ENCODE peak calls at places on chromosomes 7 and 10, in eight cellular contexts. T, C, U, F, P, W, I and H are unnamed samples.

GRCh38 chr7:27453702-27454405 is 208.8 kb downstream of the HIBADH start:
- DNase-seq in W (no peak), F (no peak), C (peak), T (no peak), U (no peak), P (peak), I (peak), H (no peak)

GRCh38 chr10:132027423-132027983 is 38.2 kb upstream of the JAKMIP3 start:
- DNase-seq in W (no peak), T (no peak), U (no peak), I (peak), F (no peak), C (no peak), P (peak), H (no peak)

GRCh38 chr7:27159278-27160146 is 3.0 kb upstream of the HOXA7 start:
- DNase-seq in I (no peak), F (no peak), C (no peak), U (no peak), T (peak), W (no peak), P (no peak), H (peak)

GRCh38 chr10:62661143-62661542 is 143.4 kb upstream of the ADO start:
- DNase-seq in P (no peak), T (no peak), F (no peak), I (no peak), W (no peak), C (no peak), U (no peak), H (no peak)

GRCh38 chr7:30327813-30328212 is 43.4 kb downstream of the ZNRF2 start:
- DNase-seq in C (no peak), U (no peak), F (no peak), W (no peak), P (no peak), I (peak), T (no peak), H (no peak)

GRCh38 chr10:126088144-126088543 is 191.8 kb downstream of the FANK1 start:
- DNase-seq in I (peak), F (no peak), U (no peak), C (no peak), T (no peak), W (no peak), P (peak), H (no peak)

GRCh38 chr7:6443372-6443941 is 4.3 kb downstream of the DAGLB start:
- DNase-seq in U (no peak), F (no peak), T (no peak), I (peak), W (no peak), P (peak), C (no peak), H (no peak)

GRCh38 chr10:30133198-30133597 is 73.8 kb upstream of the JCAD start:
- DNase-seq in W (no peak), C (no peak), U (no peak), F (no peak), T (no peak), I (no peak), P (no peak), H (no peak)

GRCh38 chr10:112362833-112363232 is 11.1 kb upstream of the ACSL5 start:
- DNase-seq in F (no peak), P (no peak), I (peak), T (no peak), W (peak), U (no peak), C (no peak), H (peak)

GRCh38 chr7:30521532-30521931 is 16.9 kb upstream of the GGCT start:
- DNase-seq in F (no peak), T (no peak), W (peak), I (peak), P (no peak), U (no peak), C (no peak), H (peak)

GRCh38 chr7:24573554-24574338 is 494 bp downstream of the PALS2 start:
- DNase-seq in U (no peak), P (peak), W (peak), T (peak), F (no peak), C (peak), I (peak), H (peak)

GRCh38 chr10:45404087-45404769 is 30.2 kb downstream of the ALOX5 start:
- DNase-seq in I (no peak), U (no peak), W (peak), T (no peak), P (no peak), C (no peak), F (no peak), H (no peak)

GRCh38 chr7:111329367-111330234 is 232.7 kb downstream of the IMMP2L start:
- DNase-seq in F (no peak), I (peak), U (no peak), W (no peak), C (no peak), T (no peak), P (no peak), H (no peak)

GRCh38 chr10:15540729-15541128 is 169.6 kb upstream of the FAM171A1 start:
- DNase-seq in F (no peak), W (no peak), T (no peak), C (no peak), I (no peak), P (no peak), U (no peak), H (no peak)

GRCh38 chr7:1672851-1673486 is 2.9 kb downstream of the ELFN1 start:
- DNase-seq in T (peak), F (no peak), W (peak), P (no peak), U (no peak), I (no peak), C (no peak), H (no peak)

GRCh38 chr10:50992972-50993766 is 81.1 kb upstream of the PRKG1 start:
- DNase-seq in P (no peak), C (no peak), U (no peak), W (peak), T (peak), I (peak), F (no peak), H (peak)

GRCh38 chr10:61187601-61188000 is 243.6 kb upstream of the RHOBTB1 start:
- DNase-seq in F (no peak), I (no peak), C (no peak), U (no peak), P (no peak), T (no peak), W (no peak), H (no peak)